ENCODE peak calls at places on chromosomes 11 and 22, in nine cellular contexts. O is EL; X is cardiac muscle cell; V is heart right ventricle; W is endothelial cell; N is CD8-positive, alpha-beta T cell; E is NCI-H1417; R is endodermal cell; Q is fibroblast of the aortic adventitia. C is an unnamed sample.

GRCh38 chr22:38966942-38967341 is 9.5 kb downstream of the APOBEC3A start:
- DNase-seq in V (no peak), W (no peak), R (no peak), X (no peak), N (no peak), O (no peak), E (no peak), Q (no peak), C (no peak)

GRCh38 chr22:32475428-32476010 is 908 bp downstream of the FBXO7 start:
- DNase-seq in W (peak), X (peak), R (peak), Q (peak), E (peak), V (peak), O (peak), N (no peak), C (peak)

GRCh38 chr22:40364431-40364830 is 6.0 kb upstream of the SGSM3 start:
- DNase-seq in R (no peak), W (no peak), V (no peak), E (no peak), X (no peak), O (no peak), N (no peak), Q (no peak), C (no peak)

GRCh38 chr11:44823006-44823405 is 96.2 kb downstream of the TSPAN18 start:
- DNase-seq in X (no peak), W (peak), Q (no peak), O (no peak), N (no peak), R (peak), V (no peak), E (no peak), C (no peak)

GRCh38 chr11:47004595-47005033 is 68.1 kb downstream of the CSTPP1 start:
- DNase-seq in W (peak), R (no peak), X (peak), V (peak), N (no peak), E (peak), Q (peak), O (peak), C (peak)

GRCh38 chr11:10809373-10810199 is 860 bp upstream of the EIF4G2 start:
- DNase-seq in W (peak), N (peak), Q (peak), V (no peak), R (peak), E (peak), X (peak), O (peak), C (no peak)

GRCh38 chr11:19432370-19433163 is 191.8 kb upstream of the E2F8 start:
- DNase-seq in R (peak), E (no peak), V (no peak), O (peak), Q (peak), N (no peak), W (no peak), X (peak), C (no peak)

GRCh38 chr22:44583076-44583760 is 85.2 kb upstream of the RTL6 start:
- DNase-seq in N (no peak), O (no peak), E (peak), X (peak), Q (peak), W (no peak), V (no peak), R (peak), C (peak)

GRCh38 chr22:28955817-28956216 is 72.4 kb downstream of the ZNRF3 start:
- DNase-seq in R (no peak), E (no peak), O (no peak), V (no peak), W (no peak), N (peak), Q (no peak), X (no peak), C (no peak)

GRCh38 chr11:113446112-113446511 is 29.1 kb downstream of the DRD2 start:
- DNase-seq in R (no peak), Q (no peak), E (no peak), V (no peak), W (no peak), O (peak), N (no peak), X (peak), C (no peak)

GRCh38 chr11:98495601-98496000 is 525.1 kb upstream of the CNTN5 start:
- DNase-seq in O (no peak), Q (no peak), E (no peak), X (no peak), V (no peak), N (no peak), R (no peak), W (no peak), C (no peak)

GRCh38 chr11:625636-626319 is 1.0 kb upstream of the CDHR5 start:
- DNase-seq in Q (no peak), O (no peak), R (peak), W (no peak), X (no peak), N (no peak), V (no peak), E (no peak), C (no peak)

GRCh38 chr11:67484847-67485311 is 2.1 kb downstream of the AIP start:
- DNase-seq in W (no peak), E (no peak), X (no peak), N (peak), Q (no peak), O (no peak), V (no peak), R (peak), C (no peak)

GRCh38 chr11:57546869-57547518 is 9.6 kb downstream of the SMTNL1 start:
- DNase-seq in V (no peak), O (peak), R (peak), X (peak), Q (no peak), N (peak), W (no peak), E (no peak), C (peak)

GRCh38 chr11:45518853-45519545 is 146.4 kb downstream of the CHST1 start:
- DNase-seq in N (no peak), V (no peak), X (no peak), O (no peak), W (no peak), Q (no peak), R (peak), E (no peak), C (no peak)